ENCODE peak calls at places on chromosomes 3 and 15, in eight cellular contexts. G is anterior cingulate cortex; C is left cardiac atrium; E is stimulated activated effector memory CD8-positive, alpha-beta T cell treated with anti-CD3 and anti-CD28 coated beads, Interleukin-12 subunit alpha, Interleukin-12 subunit beta, amount 100 ng/mL, for 72 hours; I is stimulated activated CD8-positive, alpha-beta memory T cell treated with anti-CD3 and anti-CD28 coated beads, Interleukin-2, amount 100 ng/mL, for 48 hours; Q is H54; R is endothelial cell of umbilical vein; P is ACHN. W is an unnamed sample.

GRCh38 chr15:36814708-36815107 is 235.3 kb downstream of the CDIN1 start:
- DNase-seq in G (no peak), C (no peak), E (no peak), I (no peak), Q (no peak), R (no peak), P (no peak), W (no peak)

GRCh38 chr15:25179673-25180511 is 225.1 kb downstream of the SNRPN start:
- DNase-seq in G (no peak), C (peak), E (no peak), I (no peak), Q (no peak), R (no peak), P (no peak), W (no peak)

GRCh38 chr3:119762876-119763275 is 19.0 kb upstream of the NR1I2 start:
- DNase-seq in G (no peak), C (no peak), E (no peak), I (no peak), Q (no peak), R (no peak), P (no peak), W (no peak)

GRCh38 chr15:43880406-43881184 is 53.8 kb downstream of the WDR76 start:
- DNase-seq in G (no peak), C (no peak), E (no peak), I (no peak), Q (peak), R (no peak), P (no peak), W (no peak)

GRCh38 chr3:115785782-115786181 is 162.5 kb downstream of the GAP43 start:
- DNase-seq in G (no peak), C (no peak), E (no peak), I (no peak), Q (no peak), R (no peak), P (no peak), W (no peak)

GRCh38 chr3:16264174-16264707 is 502 bp downstream of the DPH3 start:
- DNase-seq in G (no peak), C (no peak), E (no peak), I (no peak), Q (peak), R (no peak), P (no peak), W (peak)

GRCh38 chr15:69921626-69922624 is 175.8 kb downstream of the TLE3 start:
- DNase-seq in G (no peak), C (no peak), E (no peak), I (no peak), Q (no peak), R (no peak), P (no peak), W (no peak)

GRCh38 chr15:99413955-99414754 is 151.6 kb upstream of the MEF2A start:
- DNase-seq in G (no peak), C (no peak), E (no peak), I (no peak), Q (no peak), R (no peak), P (no peak), W (no peak)

GRCh38 chr3:153315781-153316180 is 153.8 kb downstream of the RAP2B start:
- DNase-seq in G (no peak), C (no peak), E (no peak), I (no peak), Q (no peak), R (no peak), P (no peak), W (no peak)

GRCh38 chr15:41115088-41115651 is 910 bp downstream of the INO80 start:
- DNase-seq in G (no peak), C (no peak), E (no peak), I (no peak), Q (no peak), R (peak), P (peak), W (peak)

GRCh38 chr3:192916455-192917257 is 1.0 kb downstream of the MB21D2 start:
- DNase-seq in G (no peak), C (peak), E (no peak), I (no peak), Q (peak), R (peak), P (peak), W (peak)

GRCh38 chr15:52290800-52291199 is 4.8 kb downstream of the MYO5C start:
- DNase-seq in G (no peak), C (no peak), E (no peak), I (no peak), Q (no peak), R (no peak), P (no peak), W (no peak)

GRCh38 chr3:23834082-23834870 is 28.5 kb downstream of the UBE2E1 start:
- DNase-seq in G (no peak), C (no peak), E (no peak), I (no peak), Q (no peak), R (peak), P (no peak), W (peak)

GRCh38 chr15:63915888-63916731 is 82.4 kb upstream of the HERC1 start:
- DNase-seq in G (no peak), C (no peak), E (no peak), I (no peak), Q (peak), R (peak), P (no peak), W (peak)

GRCh38 chr3:94234177-94234788 is 171.4 kb downstream of the NSUN3 start:
- DNase-seq in G (no peak), C (no peak), E (no peak), I (no peak), Q (peak), R (peak), P (peak), W (peak)

GRCh38 chr3:184554470-184554869 is 7.1 kb upstream of the EPHB3 start:
- DNase-seq in G (no peak), C (no peak), E (no peak), I (no peak), Q (no peak), R (no peak), P (no peak), W (no peak)

GRCh38 chr3:195892355-195893120 is 15.8 kb downstream of the TNK2 start:
- DNase-seq in G (peak), C (peak), E (no peak), I (no peak), Q (peak), R (peak), P (no peak), W (peak)

GRCh38 chr3:132721479-132722164 is 587 bp downstream of the NPHP3 start:
- DNase-seq in G (no peak), C (peak), E (no peak), I (peak), Q (peak), R (no peak), P (peak), W (peak)